ENCODE peak calls at places on chromosomes 7 and 10, in four cellular contexts. J is WTC11, Q is K562, C is GM12878. V is an unnamed sample.

GRCh38 chr7:125033506-125033905 is 103.9 kb upstream of the POT1 start:
- DNase-seq in Q (peak; percentile 14), J (peak; percentile 24), C (no peak), V (no peak)

GRCh38 chr7:103240806-103241205 is 56.4 kb upstream of the PMPCB start:
- DNase-seq in J (no peak), Q (no peak), C (no peak), V (no peak)

GRCh38 chr7:89780291-89780690 is 374.0 kb upstream of the STEAP1 start:
- DNase-seq in C (no peak), J (no peak), Q (no peak), V (no peak)

GRCh38 chr7:730501-731439 is 3.7 kb upstream of the PRKAR1B start:
- DNase-seq in J (no peak), Q (no peak), C (no peak), V (no peak)

GRCh38 chr10:114022292-114022691 is 21.4 kb upstream of the ADRB1 start:
- DNase-seq in J (no peak), Q (no peak), C (no peak), V (no peak)

GRCh38 chr10:1050555-1050954 is 1.6 kb upstream of the IDI1 start:
- DNase-seq in C (no peak), J (peak; percentile 29), Q (no peak), V (peak; percentile 75)

GRCh38 chr10:93236378-93237040 is 162.8 kb downstream of the CYP26A1 start:
- DNase-seq in C (no peak), J (no peak), Q (no peak), V (no peak)

GRCh38 chr7:150388709-150389531 is 9.8 kb downstream of the ZNF775 start:
- DNase-seq in Q (no peak), J (no peak), C (no peak), V (peak; percentile 98)

GRCh38 chr7:131546583-131547111 is 9.8 kb downstream of the PODXL start:
- DNase-seq in Q (peak; percentile 93), J (peak; percentile 90), C (no peak), V (peak; percentile 46)

GRCh38 chr10:43076876-43077420 is at the start of gene RET:
- DNase-seq in Q (peak; percentile 94), J (peak; percentile 67), C (no peak), V (no peak)

GRCh38 chr10:78218833-78219490 is 185.3 kb downstream of the RPS24 start:
- DNase-seq in J (no peak), C (no peak), Q (no peak), V (no peak)

GRCh38 chr7:105402221-105403095 is 13.7 kb upstream of the SRPK2 start:
- DNase-seq in J (no peak), C (no peak), Q (no peak), V (no peak)

GRCh38 chr10:329361-330099 is 194.3 kb downstream of the ZMYND11 start:
- DNase-seq in J (peak; percentile 31), C (no peak), Q (no peak), V (peak; percentile 80)

GRCh38 chr10:69456880-69457693 is 5.8 kb downstream of the TSPAN15 start:
- DNase-seq in C (no peak), Q (no peak), J (no peak), V (no peak)

GRCh38 chr7:122827763-122828162 is 58.5 kb downstream of the CADPS2 start:
- DNase-seq in C (no peak), Q (no peak), J (no peak), V (peak; percentile 18)

GRCh38 chr10:132063432-132063831 is 2.3 kb upstream of the JAKMIP3 start:
- DNase-seq in Q (no peak), J (no peak), C (no peak), V (no peak)

GRCh38 chr7:127888411-127888810 is 142.8 kb downstream of the LRRC4 start:
- DNase-seq in J (no peak), C (no peak), Q (no peak), V (no peak)

GRCh38 chr10:129491123-129491734 is 24.2 kb downstream of the MGMT start:
- DNase-seq in Q (no peak), C (no peak), J (no peak), V (no peak)

GRCh38 chr7:143299346-143299745 is 11.2 kb downstream of the CASP2 start:
- DNase-seq in J (no peak), Q (no peak), C (no peak), V (no peak)

GRCh38 chr7:132276252-132276651 is 300.0 kb downstream of the PLXNA4 start:
- DNase-seq in C (no peak), J (no peak), Q (no peak), V (no peak)

GRCh38 chr7:961546-962400 is 7.3 kb upstream of the ADAP1 start:
- DNase-seq in J (no peak), Q (no peak), C (no peak), V (no peak)

GRCh38 chr10:113529575-113529974 is 23.3 kb upstream of the HABP2 start:
- DNase-seq in J (no peak), Q (no peak), C (no peak), V (no peak)

GRCh38 chr7:69228212-69228811 is 370.0 kb upstream of the AUTS2 start:
- DNase-seq in J (no peak), Q (no peak), C (no peak), V (no peak)

GRCh38 chr7:75039166-75039565 is 34.4 kb downstream of the RCC1L start:
- DNase-seq in J (no peak), Q (no peak), C (no peak), V (no peak)

GRCh38 chr10:124092270-124093075 is 925 bp downstream of the CHST15 start:
- DNase-seq in C (no peak), Q (peak; percentile 20), J (peak; percentile 62), V (no peak)

GRCh38 chr7:82722946-82723345 is 279.4 kb upstream of the CACNA2D1 start:
- DNase-seq in C (no peak), J (no peak), Q (no peak), V (no peak)

GRCh38 chr7:142801601-142802295 is 31.0 kb downstream of the PRSS2 start:
- DNase-seq in J (no peak), C (no peak), Q (no peak), V (no peak)

GRCh38 chr7:84613411-84613810 is 418.8 kb upstream of the SEMA3A start:
- DNase-seq in Q (no peak), C (no peak), J (no peak), V (no peak)

GRCh38 chr10:24249829-24250415 is 41.0 kb downstream of the KIAA1217 start:
- DNase-seq in Q (no peak), C (no peak), J (no peak), V (no peak)

GRCh38 chr7:145105561-145105960 is 269.7 kb upstream of the TPK1 start:
- DNase-seq in C (no peak), J (no peak), Q (no peak), V (no peak)

GRCh38 chr10:96138102-96138501 is 8.0 kb downstream of the ZNF518A start:
- DNase-seq in J (no peak), Q (no peak), C (peak; percentile 53), V (no peak)

GRCh38 chr7:120806669-120807068 is 51.3 kb downstream of the TSPAN12 start:
- DNase-seq in J (no peak), Q (no peak), C (no peak), V (no peak)

GRCh38 chr10:9012312-9012711 is 957.8 kb downstream of the GATA3 start:
- DNase-seq in Q (no peak), J (no peak), C (no peak), V (no peak)

GRCh38 chr10:8183241-8183704 is 128.8 kb downstream of the GATA3 start:
- DNase-seq in C (peak; percentile 45), J (no peak), Q (no peak), V (no peak)

GRCh38 chr10:130864951-130865350 is 446.6 kb downstream of the TCERG1L start:
- DNase-seq in J (no peak), Q (no peak), C (no peak), V (no peak)

GRCh38 chr10:130863044-130863443 is 448.5 kb downstream of the TCERG1L start:
- DNase-seq in Q (no peak), C (no peak), J (no peak), V (no peak)

GRCh38 chr10:130869179-130869841 is 442.2 kb downstream of the TCERG1L start:
- DNase-seq in Q (no peak), J (no peak), C (no peak), V (no peak)

GRCh38 chr10:130867446-130868194 is 443.9 kb downstream of the TCERG1L start:
- DNase-seq in C (no peak), Q (no peak), J (no peak), V (no peak)

GRCh38 chr10:130866857-130867256 is 444.7 kb downstream of the TCERG1L start:
- DNase-seq in J (no peak), C (no peak), Q (no peak), V (no peak)
- TF ChIP-seq NR2C2 in J (no peak), C (no peak), Q (no peak), V (no peak)

GRCh38 chr7:117470777-117471176 is 9.0 kb upstream of the CFTR start:
- DNase-seq in J (no peak), C (peak; percentile 61), Q (no peak), V (no peak)
- TF ChIP-seq NR2C2 in J (no peak), C (no peak), Q (no peak), V (no peak)

GRCh38 chr7:129796186-129796775 is 156.5 kb downstream of the UBE2H start:
- DNase-seq in J (peak; percentile 18), C (no peak), Q (no peak), V (no peak)
- TF ChIP-seq NR2C2 in J (no peak), C (no peak), Q (no peak), V (no peak)

GRCh38 chr7:149377386-149377785 is 83.5 kb downstream of the ZNF777 start:
- DNase-seq in Q (no peak), J (no peak), C (no peak), V (no peak)

GRCh38 chr7:149370790-149371189 is 90.1 kb downstream of the ZNF777 start:
- DNase-seq in Q (no peak), C (no peak), J (no peak), V (no peak)

GRCh38 chr7:149379625-149380024 is 81.2 kb downstream of the ZNF777 start:
- DNase-seq in C (no peak), J (no peak), Q (no peak), V (no peak)

GRCh38 chr7:149373089-149373488 is 87.8 kb downstream of the ZNF777 start:
- DNase-seq in J (no peak), C (no peak), Q (no peak), V (no peak)

DNA sequence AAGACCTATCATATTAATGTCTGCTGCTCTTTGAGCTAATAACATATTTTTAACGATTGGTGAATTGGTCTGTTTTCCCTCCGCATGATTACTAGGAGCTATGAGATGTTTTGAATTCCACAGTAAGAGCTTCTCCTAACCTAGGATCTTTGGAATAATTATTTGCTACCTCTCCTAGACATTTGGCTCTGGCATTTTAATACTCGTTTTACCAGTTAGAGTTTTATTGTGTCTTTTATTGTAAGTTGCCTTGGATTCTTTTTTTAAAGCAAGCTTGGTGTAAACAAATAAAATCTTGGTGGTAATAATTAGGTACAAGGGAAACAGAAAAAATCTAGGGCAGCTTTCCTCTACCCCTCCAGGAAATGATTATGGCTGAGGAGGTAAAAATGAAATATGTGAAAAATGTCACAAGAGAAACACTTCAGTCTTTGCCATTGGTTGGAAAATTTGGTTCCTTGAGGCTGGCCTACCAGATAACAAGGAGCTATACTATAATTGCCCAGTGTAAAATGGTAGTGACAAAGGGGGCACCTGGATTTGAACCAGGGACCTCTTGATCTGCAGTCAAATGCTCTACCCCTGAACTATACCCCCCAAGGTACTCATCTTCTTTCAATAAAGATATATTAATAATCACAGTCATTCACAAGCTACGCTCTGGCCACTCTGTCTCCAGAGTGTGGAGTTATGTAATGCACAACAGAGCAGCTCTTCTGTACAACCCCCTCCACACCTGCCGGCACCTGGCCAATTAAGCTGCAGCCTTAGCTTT is 85.4 kb downstream of the ZNF777 start:
- DNase-seq in C (no peak), J (no peak), Q (no peak), V (no peak)
- TF ChIP-seq NR2C2 in C (no peak), J (no peak), Q (no peak), V (no peak)